ENCODE peak calls at places on chromosome 5, in seven cellular contexts. One of them, this sample, is unnamed.

GRCh38 chr5:69341520-69342161 is 9.0 kb upstream of the CCDC125 start:
- DNase-seq in GM03348: no peak
- DNase-seq in cardiac septum: no peak
- DNase-seq in T-helper 1 cell: no peak
- DNase-seq in A172: no peak
- DNase-seq in activated CD4-positive, alpha-beta T cell treated with anti-CD3 and anti-CD28 coated beads for 48 hours: no peak
- DNase-seq in suprapubic skin: no peak
- DNase-seq in this sample: no peak

GRCh38 chr5:159878988-159879471 is 37.3 kb upstream of the ADRA1B start:
- DNase-seq in suprapubic skin: peak
- DNase-seq in T-helper 1 cell: no peak
- DNase-seq in GM03348: peak
- DNase-seq in A172: peak
- DNase-seq in activated CD4-positive, alpha-beta T cell treated with anti-CD3 and anti-CD28 coated beads for 48 hours: no peak
- DNase-seq in cardiac septum: no peak
- DNase-seq in this sample: peak

GRCh38 chr5:172339264-172340180 is 56.0 kb upstream of the UBTD2 start:
- DNase-seq in activated CD4-positive, alpha-beta T cell treated with anti-CD3 and anti-CD28 coated beads for 48 hours: no peak
- DNase-seq in cardiac septum: no peak
- DNase-seq in A172: no peak
- DNase-seq in GM03348: no peak
- DNase-seq in suprapubic skin: no peak
- DNase-seq in T-helper 1 cell: no peak
- DNase-seq in this sample: no peak

GRCh38 chr5:61132559-61132958 is 29.7 kb downstream of the SMIM15 start:
- DNase-seq in suprapubic skin: no peak
- DNase-seq in A172: peak
- DNase-seq in GM03348: peak
- DNase-seq in activated CD4-positive, alpha-beta T cell treated with anti-CD3 and anti-CD28 coated beads for 48 hours: no peak
- DNase-seq in cardiac septum: no peak
- DNase-seq in T-helper 1 cell: no peak
- DNase-seq in this sample: peak

GRCh38 chr5:131589510-131590348 is 45.3 kb downstream of the RAPGEF6 start:
- DNase-seq in activated CD4-positive, alpha-beta T cell treated with anti-CD3 and anti-CD28 coated beads for 48 hours: no peak
- DNase-seq in suprapubic skin: no peak
- DNase-seq in T-helper 1 cell: peak
- DNase-seq in GM03348: peak
- DNase-seq in cardiac septum: no peak
- DNase-seq in A172: peak
- DNase-seq in this sample: peak

GRCh38 chr5:125316913-125317545 is 570.6 kb upstream of the ZNF608 start:
- DNase-seq in T-helper 1 cell: no peak
- DNase-seq in A172: no peak
- DNase-seq in suprapubic skin: no peak
- DNase-seq in activated CD4-positive, alpha-beta T cell treated with anti-CD3 and anti-CD28 coated beads for 48 hours: no peak
- DNase-seq in GM03348: no peak
- DNase-seq in cardiac septum: no peak
- DNase-seq in this sample: no peak

GRCh38 chr5:119537704-119538103 is 85.4 kb downstream of the HSD17B4 start:
- DNase-seq in A172: peak
- DNase-seq in cardiac septum: no peak
- DNase-seq in suprapubic skin: no peak
- DNase-seq in activated CD4-positive, alpha-beta T cell treated with anti-CD3 and anti-CD28 coated beads for 48 hours: peak
- DNase-seq in GM03348: no peak
- DNase-seq in T-helper 1 cell: no peak
- DNase-seq in this sample: no peak

GRCh38 chr5:151219789-151220188 is 4.1 kb downstream of the CCDC69 start:
- DNase-seq in A172: no peak
- DNase-seq in activated CD4-positive, alpha-beta T cell treated with anti-CD3 and anti-CD28 coated beads for 48 hours: no peak
- DNase-seq in suprapubic skin: no peak
- DNase-seq in GM03348: no peak
- DNase-seq in cardiac septum: no peak
- DNase-seq in T-helper 1 cell: no peak
- DNase-seq in this sample: peak

GRCh38 chr5:54390015-54390414 is 65.5 kb upstream of the HSPB3 start:
- DNase-seq in cardiac septum: no peak
- DNase-seq in GM03348: no peak
- DNase-seq in activated CD4-positive, alpha-beta T cell treated with anti-CD3 and anti-CD28 coated beads for 48 hours: no peak
- DNase-seq in A172: peak
- DNase-seq in T-helper 1 cell: no peak
- DNase-seq in suprapubic skin: no peak
- DNase-seq in this sample: peak

GRCh38 chr5:45696206-45696836 is at the start of gene HCN1:
- DNase-seq in A172: no peak
- DNase-seq in suprapubic skin: no peak
- DNase-seq in GM03348: peak
- DNase-seq in activated CD4-positive, alpha-beta T cell treated with anti-CD3 and anti-CD28 coated beads for 48 hours: peak
- DNase-seq in T-helper 1 cell: no peak
- DNase-seq in cardiac septum: peak
- DNase-seq in this sample: peak

GRCh38 chr5:90408571-90409317 is 812 bp downstream of the CETN3 start:
- DNase-seq in A172: no peak
- DNase-seq in activated CD4-positive, alpha-beta T cell treated with anti-CD3 and anti-CD28 coated beads for 48 hours: no peak
- DNase-seq in suprapubic skin: no peak
- DNase-seq in T-helper 1 cell: no peak
- DNase-seq in GM03348: no peak
- DNase-seq in cardiac septum: no peak
- DNase-seq in this sample: peak

GRCh38 chr5:149957855-149958254 is 2.7 kb upstream of the SLC26A2 start:
- DNase-seq in activated CD4-positive, alpha-beta T cell treated with anti-CD3 and anti-CD28 coated beads for 48 hours: no peak
- DNase-seq in A172: peak
- DNase-seq in T-helper 1 cell: no peak
- DNase-seq in cardiac septum: no peak
- DNase-seq in suprapubic skin: no peak
- DNase-seq in GM03348: no peak
- DNase-seq in this sample: no peak

GRCh38 chr5:167626341-167627118 is 664.9 kb upstream of the WWC1 start:
- DNase-seq in cardiac septum: no peak
- DNase-seq in GM03348: no peak
- DNase-seq in activated CD4-positive, alpha-beta T cell treated with anti-CD3 and anti-CD28 coated beads for 48 hours: no peak
- DNase-seq in T-helper 1 cell: no peak
- DNase-seq in A172: peak
- DNase-seq in suprapubic skin: no peak
- DNase-seq in this sample: no peak

GRCh38 chr5:107502711-107503110 is 168.0 kb downstream of the EFNA5 start:
- DNase-seq in A172: no peak
- DNase-seq in GM03348: no peak
- DNase-seq in T-helper 1 cell: no peak
- DNase-seq in activated CD4-positive, alpha-beta T cell treated with anti-CD3 and anti-CD28 coated beads for 48 hours: no peak
- DNase-seq in suprapubic skin: no peak
- DNase-seq in cardiac septum: no peak
- DNase-seq in this sample: no peak

GRCh38 chr5:119353686-119354366 is 2.0 kb upstream of the TNFAIP8 start:
- DNase-seq in cardiac septum: no peak
- DNase-seq in activated CD4-positive, alpha-beta T cell treated with anti-CD3 and anti-CD28 coated beads for 48 hours: no peak
- DNase-seq in A172: no peak
- DNase-seq in suprapubic skin: no peak
- DNase-seq in GM03348: no peak
- DNase-seq in T-helper 1 cell: no peak
- DNase-seq in this sample: no peak

GRCh38 chr5:105506692-105507277 is 1944.2 kb upstream of the NUDT12 start:
- DNase-seq in A172: peak
- DNase-seq in suprapubic skin: no peak
- DNase-seq in activated CD4-positive, alpha-beta T cell treated with anti-CD3 and anti-CD28 coated beads for 48 hours: no peak
- DNase-seq in GM03348: no peak
- DNase-seq in T-helper 1 cell: no peak
- DNase-seq in cardiac septum: no peak
- DNase-seq in this sample: peak

GRCh38 chr5:175696139-175696854 is 38.4 kb downstream of the HRH2 start:
- DNase-seq in suprapubic skin: no peak
- DNase-seq in T-helper 1 cell: peak
- DNase-seq in GM03348: no peak
- DNase-seq in A172: peak
- DNase-seq in cardiac septum: peak
- DNase-seq in activated CD4-positive, alpha-beta T cell treated with anti-CD3 and anti-CD28 coated beads for 48 hours: peak
- DNase-seq in this sample: peak

GRCh38 chr5:133610489-133611356 is 1.6 kb downstream of the FSTL4 start:
- DNase-seq in activated CD4-positive, alpha-beta T cell treated with anti-CD3 and anti-CD28 coated beads for 48 hours: peak
- DNase-seq in A172: peak
- DNase-seq in cardiac septum: no peak
- DNase-seq in GM03348: peak
- DNase-seq in T-helper 1 cell: peak
- DNase-seq in suprapubic skin: no peak
- DNase-seq in this sample: peak

GRCh38 chr5:139186752-139187326 is 11.3 kb downstream of the SIL1 start:
- DNase-seq in GM03348: no peak
- DNase-seq in T-helper 1 cell: no peak
- DNase-seq in A172: no peak
- DNase-seq in suprapubic skin: no peak
- DNase-seq in activated CD4-positive, alpha-beta T cell treated with anti-CD3 and anti-CD28 coated beads for 48 hours: no peak
- DNase-seq in cardiac septum: no peak
- DNase-seq in this sample: no peak

GRCh38 chr5:302951-303350 is 18.6 kb upstream of the AHRR start:
- DNase-seq in GM03348: no peak
- DNase-seq in T-helper 1 cell: no peak
- DNase-seq in A172: no peak
- DNase-seq in cardiac septum: no peak
- DNase-seq in activated CD4-positive, alpha-beta T cell treated with anti-CD3 and anti-CD28 coated beads for 48 hours: no peak
- DNase-seq in suprapubic skin: peak
- DNase-seq in this sample: no peak

GRCh38 chr5:108641596-108641995 is 106.1 kb upstream of the FER start:
- DNase-seq in A172: no peak
- DNase-seq in activated CD4-positive, alpha-beta T cell treated with anti-CD3 and anti-CD28 coated beads for 48 hours: no peak
- DNase-seq in T-helper 1 cell: no peak
- DNase-seq in GM03348: no peak
- DNase-seq in cardiac septum: no peak
- DNase-seq in suprapubic skin: no peak
- DNase-seq in this sample: no peak

GRCh38 chr5:138461343-138462125 is 3.7 kb upstream of the EGR1 start:
- DNase-seq in GM03348: peak
- DNase-seq in A172: peak
- DNase-seq in suprapubic skin: no peak
- DNase-seq in T-helper 1 cell: no peak
- DNase-seq in cardiac septum: no peak
- DNase-seq in activated CD4-positive, alpha-beta T cell treated with anti-CD3 and anti-CD28 coated beads for 48 hours: no peak
- DNase-seq in this sample: no peak

GRCh38 chr5:108025009-108025408 is 354.3 kb upstream of the EFNA5 start:
- DNase-seq in GM03348: no peak
- DNase-seq in cardiac septum: no peak
- DNase-seq in T-helper 1 cell: no peak
- DNase-seq in activated CD4-positive, alpha-beta T cell treated with anti-CD3 and anti-CD28 coated beads for 48 hours: no peak
- DNase-seq in A172: no peak
- DNase-seq in suprapubic skin: no peak
- DNase-seq in this sample: no peak

GRCh38 chr5:154997746-154998145 is 15.8 kb upstream of the KIF4B start:
- DNase-seq in GM03348: no peak
- DNase-seq in A172: peak
- DNase-seq in T-helper 1 cell: no peak
- DNase-seq in cardiac septum: no peak
- DNase-seq in activated CD4-positive, alpha-beta T cell treated with anti-CD3 and anti-CD28 coated beads for 48 hours: no peak
- DNase-seq in suprapubic skin: no peak
- DNase-seq in this sample: no peak

GRCh38 chr5:6979061-6979460 is 265.8 kb downstream of the TENT4A start:
- DNase-seq in cardiac septum: no peak
- DNase-seq in T-helper 1 cell: no peak
- DNase-seq in suprapubic skin: no peak
- DNase-seq in activated CD4-positive, alpha-beta T cell treated with anti-CD3 and anti-CD28 coated beads for 48 hours: no peak
- DNase-seq in A172: no peak
- DNase-seq in GM03348: no peak
- DNase-seq in this sample: no peak

GRCh38 chr5:24832021-24832420 is 187.2 kb upstream of the CDH10 start:
- DNase-seq in T-helper 1 cell: no peak
- DNase-seq in cardiac septum: no peak
- DNase-seq in A172: peak
- DNase-seq in suprapubic skin: no peak
- DNase-seq in GM03348: no peak
- DNase-seq in activated CD4-positive, alpha-beta T cell treated with anti-CD3 and anti-CD28 coated beads for 48 hours: no peak
- DNase-seq in this sample: no peak

GRCh38 chr5:78655731-78656130 is 7.2 kb upstream of the LHFPL2 start:
- DNase-seq in suprapubic skin: no peak
- DNase-seq in activated CD4-positive, alpha-beta T cell treated with anti-CD3 and anti-CD28 coated beads for 48 hours: no peak
- DNase-seq in A172: no peak
- DNase-seq in T-helper 1 cell: no peak
- DNase-seq in GM03348: no peak
- DNase-seq in cardiac septum: no peak
- DNase-seq in this sample: no peak

GRCh38 chr5:59685806-59686205 is 207.7 kb downstream of the PDE4D start:
- DNase-seq in GM03348: no peak
- DNase-seq in A172: no peak
- DNase-seq in T-helper 1 cell: no peak
- DNase-seq in suprapubic skin: no peak
- DNase-seq in cardiac septum: no peak
- DNase-seq in activated CD4-positive, alpha-beta T cell treated with anti-CD3 and anti-CD28 coated beads for 48 hours: no peak
- DNase-seq in this sample: no peak

GRCh38 chr5:170404398-170404797 is 15.2 kb upstream of the KCNMB1 start:
- DNase-seq in activated CD4-positive, alpha-beta T cell treated with anti-CD3 and anti-CD28 coated beads for 48 hours: no peak
- DNase-seq in suprapubic skin: peak
- DNase-seq in T-helper 1 cell: no peak
- DNase-seq in A172: no peak
- DNase-seq in GM03348: no peak
- DNase-seq in cardiac septum: no peak
- DNase-seq in this sample: no peak

GRCh38 chr5:45225571-45226031 is 416.9 kb downstream of the MRPS30 start:
- DNase-seq in activated CD4-positive, alpha-beta T cell treated with anti-CD3 and anti-CD28 coated beads for 48 hours: no peak
- DNase-seq in GM03348: no peak
- DNase-seq in T-helper 1 cell: no peak
- DNase-seq in A172: no peak
- DNase-seq in suprapubic skin: no peak
- DNase-seq in cardiac septum: no peak
- DNase-seq in this sample: peak

GRCh38 chr5:142235050-142235797 is 89.6 kb downstream of the SPRY4 start:
- DNase-seq in activated CD4-positive, alpha-beta T cell treated with anti-CD3 and anti-CD28 coated beads for 48 hours: peak
- DNase-seq in A172: peak
- DNase-seq in suprapubic skin: no peak
- DNase-seq in T-helper 1 cell: no peak
- DNase-seq in cardiac septum: no peak
- DNase-seq in GM03348: no peak
- DNase-seq in this sample: peak

GRCh38 chr5:161094411-161094810 is 242.4 kb upstream of the ATP10B start:
- DNase-seq in A172: no peak
- DNase-seq in activated CD4-positive, alpha-beta T cell treated with anti-CD3 and anti-CD28 coated beads for 48 hours: no peak
- DNase-seq in GM03348: no peak
- DNase-seq in cardiac septum: no peak
- DNase-seq in T-helper 1 cell: no peak
- DNase-seq in suprapubic skin: no peak
- DNase-seq in this sample: no peak

GRCh38 chr5:17436766-17437221 is 61.2 kb upstream of the TAF11L2 start:
- DNase-seq in cardiac septum: no peak
- DNase-seq in GM03348: peak
- DNase-seq in suprapubic skin: no peak
- DNase-seq in A172: no peak
- DNase-seq in T-helper 1 cell: no peak
- DNase-seq in activated CD4-positive, alpha-beta T cell treated with anti-CD3 and anti-CD28 coated beads for 48 hours: no peak
- DNase-seq in this sample: no peak

GRCh38 chr5:67190856-67191255 is 5.7 kb downstream of the CD180 start:
- DNase-seq in activated CD4-positive, alpha-beta T cell treated with anti-CD3 and anti-CD28 coated beads for 48 hours: no peak
- DNase-seq in GM03348: no peak
- DNase-seq in suprapubic skin: no peak
- DNase-seq in A172: no peak
- DNase-seq in cardiac septum: no peak
- DNase-seq in T-helper 1 cell: no peak
- DNase-seq in this sample: peak

GRCh38 chr5:102758576-102758975 is 3.5 kb downstream of the PAM start:
- DNase-seq in A172: no peak
- DNase-seq in cardiac septum: no peak
- DNase-seq in T-helper 1 cell: no peak
- DNase-seq in GM03348: peak
- DNase-seq in suprapubic skin: no peak
- DNase-seq in activated CD4-positive, alpha-beta T cell treated with anti-CD3 and anti-CD28 coated beads for 48 hours: no peak
- DNase-seq in this sample: no peak

GRCh38 chr5:172364773-172365172 is 81.2 kb upstream of the UBTD2 start:
- DNase-seq in cardiac septum: no peak
- DNase-seq in A172: no peak
- DNase-seq in GM03348: no peak
- DNase-seq in suprapubic skin: no peak
- DNase-seq in T-helper 1 cell: no peak
- DNase-seq in activated CD4-positive, alpha-beta T cell treated with anti-CD3 and anti-CD28 coated beads for 48 hours: peak
- DNase-seq in this sample: no peak

GRCh38 chr5:53023969-53024368 is 34.8 kb downstream of the ITGA2 start:
- DNase-seq in suprapubic skin: no peak
- DNase-seq in T-helper 1 cell: no peak
- DNase-seq in GM03348: peak
- DNase-seq in activated CD4-positive, alpha-beta T cell treated with anti-CD3 and anti-CD28 coated beads for 48 hours: no peak
- DNase-seq in cardiac septum: no peak
- DNase-seq in A172: no peak
- DNase-seq in this sample: no peak

GRCh38 chr5:135489466-135490244 is 37.5 kb upstream of the TIFAB start:
- DNase-seq in cardiac septum: peak
- DNase-seq in suprapubic skin: no peak
- DNase-seq in A172: no peak
- DNase-seq in GM03348: peak
- DNase-seq in activated CD4-positive, alpha-beta T cell treated with anti-CD3 and anti-CD28 coated beads for 48 hours: peak
- DNase-seq in T-helper 1 cell: no peak
- DNase-seq in this sample: peak

This sample was measured in iPS-NIHi11.